ENCODE peak calls at places on chromosomes 1 and 21, in five cellular contexts. K is foreskin fibroblast, W is astrocyte of the spinal cord, O is K562, P is foreskin keratinocyte. Z is an unnamed sample.

GRCh38 chr1:157274698-157275534 is 136.7 kb upstream of the ETV3 start:
- DNase-seq in W (peak), P (peak), O (peak), K (peak), Z (no peak)

GRCh38 chr1:224745924-224746323 is 129.8 kb downstream of the CNIH3 start:
- DNase-seq in O (no peak), W (no peak), P (no peak), K (no peak), Z (no peak)

GRCh38 chr1:61568460-61569211 is 156.3 kb downstream of the TM2D1 start:
- DNase-seq in O (no peak), P (no peak), K (no peak), W (no peak), Z (no peak)

GRCh38 chr1:173332026-173332425 is 124.9 kb upstream of the TNFSF4 start:
- DNase-seq in K (peak), W (peak), P (peak), O (peak), Z (no peak)

GRCh38 chr1:94863919-94864318 is 43.8 kb downstream of the SLC44A3 start:
- DNase-seq in K (peak), O (no peak), P (peak), W (peak), Z (no peak)

GRCh38 chr1:31626451-31627202 is 9.1 kb downstream of the HCRTR1 start:
- DNase-seq in P (no peak), K (peak), W (no peak), O (peak), Z (no peak)

GRCh38 chr1:93235261-93235660 is 54.7 kb downstream of the CCDC18 start:
- DNase-seq in P (peak), O (no peak), W (no peak), K (no peak), Z (no peak)

GRCh38 chr1:154716614-154717372 is 108.8 kb upstream of the ADAR start:
- DNase-seq in P (no peak), O (no peak), W (no peak), K (no peak), Z (no peak)

GRCh38 chr1:6930901-6931300 is 145.6 kb downstream of the CAMTA1 start:
- DNase-seq in O (no peak), K (no peak), W (no peak), P (no peak), Z (no peak)

GRCh38 chr1:106746448-106747085 is 309.9 kb upstream of the PRMT6 start:
- DNase-seq in W (no peak), K (no peak), O (no peak), P (no peak), Z (no peak)

GRCh38 chr1:203791498-203791897 is 3.9 kb upstream of the ZBED6 start:
- DNase-seq in O (no peak), P (no peak), W (no peak), K (no peak), Z (no peak)

GRCh38 chr1:9413877-9414213 is 121.2 kb downstream of the SPSB1 start:
- DNase-seq in W (peak), O (no peak), K (peak), P (no peak), Z (no peak)

GRCh38 chr1:228286505-228287417 is 78.9 kb downstream of the OBSCN start:
- DNase-seq in K (no peak), W (no peak), O (no peak), P (no peak), Z (peak)

GRCh38 chr1:152707860-152708259 is at the start of gene LCE4A:
- DNase-seq in P (no peak), W (no peak), O (no peak), K (no peak), Z (no peak)

GRCh38 chr21:38228115-38228514 is 28.7 kb upstream of the KCNJ15 start:
- DNase-seq in K (no peak), O (no peak), P (peak), W (no peak), Z (no peak)

GRCh38 chr1:40955266-40955665 is 24.2 kb upstream of the CTPS1 start:
- DNase-seq in K (no peak), P (no peak), W (no peak), O (no peak), Z (no peak)

GRCh38 chr1:40951943-40952743 is 27.4 kb upstream of the CTPS1 start:
- DNase-seq in W (peak), K (no peak), O (peak), P (no peak), Z (peak)

GRCh38 chr1:40956397-40956796 is 23.1 kb upstream of the CTPS1 start:
- DNase-seq in K (no peak), P (no peak), O (no peak), W (no peak), Z (no peak)

GRCh38 chr1:40949563-40949962 is 29.9 kb upstream of the CTPS1 start:
- DNase-seq in O (no peak), P (no peak), W (no peak), K (no peak), Z (no peak)

DNA sequence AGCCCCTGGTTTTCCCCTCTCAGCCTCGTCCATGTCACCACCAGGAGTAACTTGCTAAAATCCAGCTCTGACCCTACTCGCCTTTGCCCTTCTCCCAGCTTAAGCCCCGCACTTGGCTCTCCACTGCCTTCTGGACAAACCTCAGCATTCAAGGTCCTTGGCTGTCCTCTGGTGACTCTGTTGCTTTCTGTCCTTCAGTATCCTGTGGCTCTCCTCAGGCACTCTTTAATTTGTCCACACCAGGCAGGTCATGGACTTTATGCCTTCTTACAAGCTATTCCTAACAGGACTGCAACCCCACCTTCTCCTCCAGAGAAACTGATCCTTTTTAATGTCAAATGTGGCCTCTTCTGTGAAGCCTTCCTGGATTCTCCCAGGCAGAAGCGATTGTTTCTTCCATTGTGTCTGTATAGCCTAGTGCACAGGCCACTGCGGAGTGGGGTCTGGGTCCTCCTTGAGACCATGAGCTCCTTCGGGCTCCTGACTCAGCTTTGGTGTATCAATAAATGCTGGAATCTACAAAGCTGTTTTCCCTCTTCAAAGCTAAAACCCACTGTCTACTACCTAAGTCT is 26.7 kb upstream of the CTPS1 start:
- DNase-seq in O (no peak), W (no peak), K (no peak), P (no peak), Z (no peak)
- TF ChIP-seq CTCF in O (no peak), W (no peak), K (no peak), P (no peak), Z (peak)

GRCh38 chr1:208237241-208237640 is 6.9 kb downstream of the PLXNA2 start:
- DNase-seq in P (peak), O (no peak), K (no peak), W (peak), Z (no peak)
- TF ChIP-seq CTCF in P (peak), O (no peak), K (no peak), W (peak), Z (no peak)

GRCh38 chr1:235511470-235512240 is 7.4 kb upstream of the B3GALNT2 start:
- DNase-seq in W (no peak), O (peak), P (peak), K (no peak), Z (no peak)
- TF ChIP-seq CTCF in W (peak), O (peak), P (no peak), K (no peak), Z (no peak)

GRCh38 chr21:41768371-41769042 is 1.7 kb upstream of the RIPK4 start:
- DNase-seq in P (peak), W (peak), K (peak), O (peak), Z (no peak)
- TF ChIP-seq CTCF in P (peak), W (peak), K (peak), O (no peak), Z (no peak)

GRCh38 chr1:236063919-236064673 is 794 bp downstream of the NID1 start:
- DNase-seq in O (no peak), W (peak), K (peak), P (peak), Z (no peak)

GRCh38 chr1:236065509-236066005 is 667 bp upstream of the NID1 start:
- DNase-seq in O (no peak), K (no peak), P (no peak), W (no peak), Z (no peak)

GRCh38 chr1:236066054-236066453 is 1.2 kb upstream of the NID1 start:
- DNase-seq in P (no peak), K (no peak), O (no peak), W (no peak), Z (no peak)

GRCh38 chr1:236063551-236063918 is 1.4 kb downstream of the NID1 start:
- DNase-seq in W (peak), P (no peak), O (no peak), K (no peak), Z (no peak)

GRCh38 chr1:236064674-236065508 is at the start of gene NID1:
- DNase-seq in W (peak), K (peak), O (no peak), P (peak), Z (peak)
- TF ChIP-seq CTCF in W (peak), K (peak), O (no peak), P (peak), Z (peak)

DNA sequence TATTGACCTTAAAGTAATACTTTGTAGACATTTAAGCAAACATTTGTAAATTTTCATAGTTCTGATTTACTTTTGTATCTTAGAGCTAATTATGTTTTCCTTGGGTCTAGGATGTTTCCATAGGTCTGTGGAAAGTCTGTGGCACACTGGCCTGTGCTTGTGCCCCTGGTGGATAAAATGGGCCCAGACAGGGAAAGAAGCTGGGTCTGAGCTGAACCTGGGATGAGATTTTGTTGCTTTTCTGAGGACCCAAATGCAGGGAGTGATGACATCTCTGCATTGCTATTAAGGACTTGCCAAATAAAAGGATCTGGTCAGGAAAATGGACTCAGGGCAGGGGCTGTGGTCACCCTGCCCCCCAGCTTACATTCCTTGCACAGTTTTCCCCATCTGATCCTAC is 41.8 kb downstream of the C1orf21 start:
- DNase-seq in W (no peak), K (no peak), O (no peak), P (no peak), Z (no peak)
- TF ChIP-seq CTCF in W (no peak), K (peak), O (no peak), P (peak), Z (no peak)

GRCh38 chr1:21244986-21245687 is 45.1 kb downstream of the ECE1 start:
- DNase-seq in K (no peak), P (no peak), W (no peak), O (peak), Z (no peak)
- TF ChIP-seq CTCF in K (peak), P (peak), W (peak), O (peak), Z (peak)

GRCh38 chr1:111738436-111739221 is 566 bp downstream of the INKA2 start:
- DNase-seq in O (peak), W (peak), P (peak), K (peak), Z (no peak)

GRCh38 chr1:111738133-111738435 is 1.1 kb downstream of the INKA2 start:
- DNase-seq in P (no peak), K (no peak), O (no peak), W (no peak), Z (no peak)

GRCh38 chr1:111739984-111740765 is 980 bp upstream of the INKA2 start:
- DNase-seq in K (peak), P (peak), O (peak), W (peak), Z (no peak)

GRCh38 chr1:111737216-111738132 is 1.7 kb downstream of the INKA2 start:
- DNase-seq in P (no peak), W (no peak), O (no peak), K (no peak), Z (no peak)

GRCh38 chr1:111739222-111739983 is at the start of gene INKA2:
- DNase-seq in W (peak), O (peak), P (peak), K (peak), Z (peak)
- TF ChIP-seq CTCF in W (peak), O (no peak), P (peak), K (no peak), Z (no peak)

Z was measured in CD14-positive monocyte.